ENCODE peak calls at places on chromosome 4, in six cellular contexts. G is K562, L is WTC11, H is HCT116, J is GM12878, I is H1. A is an unnamed sample.

GRCh38 chr4:56410247-56410646 is 23.0 kb upstream of the AASDH start:
- DNase-seq in I (peak), J (no peak), L (no peak), G (no peak), H (peak), A (peak)

GRCh38 chr4:150237110-150237852 is 159.0 kb downstream of the DCLK2 start:
- DNase-seq in I (no peak), H (peak), L (no peak), G (no peak), J (no peak), A (no peak)

GRCh38 chr4:105902550-105903262 is 7.4 kb downstream of the NPNT start:
- DNase-seq in I (no peak), H (no peak), G (no peak), L (no peak), J (no peak), A (no peak)

GRCh38 chr4:15488658-15489470 is 19.2 kb downstream of the CC2D2A start:
- DNase-seq in G (no peak), I (no peak), L (no peak), H (no peak), J (no peak), A (no peak)

GRCh38 chr4:123816462-123816861 is 419.9 kb downstream of the SPRY1 start:
- DNase-seq in J (no peak), H (no peak), L (no peak), G (no peak), I (no peak), A (no peak)

GRCh38 chr4:109701566-109702399 is 1.5 kb downstream of the CASP6 start:
- DNase-seq in L (peak), H (no peak), I (peak), J (no peak), G (peak), A (peak)

GRCh38 chr4:57374866-57375595 is 264.8 kb upstream of the IGFBP7 start:
- DNase-seq in G (no peak), I (no peak), L (no peak), H (no peak), J (no peak), A (no peak)

GRCh38 chr4:3788366-3788660 is 22.1 kb downstream of the ADRA2C start:
- DNase-seq in G (no peak), J (no peak), I (no peak), H (no peak), L (no peak), A (no peak)

GRCh38 chr4:79498282-79498681 is 90.3 kb upstream of the GK2 start:
- DNase-seq in J (no peak), I (no peak), H (no peak), L (no peak), G (no peak), A (peak)
- TF ChIP-seq ATF3 in J (no peak), I (no peak), H (no peak), L (no peak), G (no peak), A (no peak)

GRCh38 chr4:108168672-108169562 is at the start of gene LEF1:
- DNase-seq in H (no peak), L (peak), J (no peak), G (peak), I (peak), A (no peak)
- TF ChIP-seq ATF3 in H (no peak), L (no peak), J (no peak), G (no peak), I (no peak), A (no peak)

DNA sequence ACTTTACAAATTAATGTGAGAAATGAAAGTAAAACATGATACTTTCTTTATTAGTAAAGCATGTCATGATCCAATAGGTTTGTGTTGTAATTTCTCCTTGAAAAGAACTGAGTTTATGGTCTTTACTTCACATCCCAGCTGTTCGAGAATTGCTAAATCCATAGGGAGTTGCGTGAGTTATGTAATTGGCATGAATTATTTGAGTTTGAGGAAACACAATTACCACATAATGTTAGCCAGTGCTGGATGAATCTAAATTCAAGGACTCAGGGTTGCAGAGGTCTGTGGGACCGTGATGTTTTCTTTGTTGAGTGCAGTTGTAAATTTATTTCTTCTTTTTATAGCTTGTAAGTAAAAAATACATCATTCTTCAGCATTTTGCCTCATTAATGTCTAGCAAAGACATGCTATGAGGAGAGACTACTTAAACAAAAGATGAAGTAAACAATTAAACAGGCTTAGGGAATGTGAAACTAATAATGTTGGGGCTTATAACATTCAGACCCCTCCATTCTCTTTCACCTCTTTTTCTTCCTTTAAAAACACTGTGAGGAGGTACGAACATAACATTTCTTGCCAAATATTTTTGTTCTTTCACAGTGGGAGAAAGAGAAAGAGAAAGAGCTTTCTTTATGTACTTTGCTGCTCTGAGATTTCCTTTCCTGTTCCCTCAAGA is 159.7 kb upstream of the ANK2 start:
- DNase-seq in J (peak), G (no peak), L (no peak), H (no peak), I (no peak), A (no peak)
- TF ChIP-seq ATF3 in J (no peak), G (no peak), L (no peak), H (no peak), I (no peak), A (no peak)

DNA sequence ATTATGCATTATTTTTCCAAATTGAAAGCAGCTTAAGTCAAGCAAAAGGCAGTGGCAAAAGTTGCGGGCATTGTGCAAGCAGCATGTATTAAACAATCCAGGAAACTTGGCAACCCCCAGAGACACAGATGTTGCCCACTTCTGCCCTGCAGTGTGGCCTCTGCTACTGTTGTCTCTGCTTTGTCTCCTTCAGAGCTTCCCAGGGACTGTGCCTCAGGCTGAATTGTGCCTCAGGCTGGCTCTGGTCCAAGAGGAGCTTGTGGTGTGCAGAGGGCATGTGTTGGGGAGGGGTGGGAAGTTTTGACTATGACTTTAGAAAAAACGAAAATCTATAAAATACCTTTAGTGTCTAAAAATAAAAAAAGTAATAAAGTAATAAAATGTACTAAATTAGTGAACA is 201.4 kb downstream of the CCSER1 start:
- DNase-seq in I (no peak), J (no peak), H (peak), L (no peak), G (no peak), A (no peak)
- TF ChIP-seq ATF3 in I (no peak), J (no peak), H (no peak), L (no peak), G (no peak), A (no peak)

GRCh38 chr4:68390205-68390604 is 40.3 kb upstream of the YTHDC1 start:
- DNase-seq in J (no peak), I (no peak), L (no peak), H (no peak), G (no peak), A (no peak)

GRCh38 chr4:68383115-68383514 is 33.2 kb upstream of the YTHDC1 start:
- DNase-seq in H (no peak), J (no peak), L (no peak), I (no peak), G (no peak), A (peak)

GRCh38 chr4:68388347-68388746 is 38.5 kb upstream of the YTHDC1 start:
- DNase-seq in L (no peak), J (no peak), I (no peak), G (no peak), H (no peak), A (no peak)

GRCh38 chr4:68385267-68385666 is 35.4 kb upstream of the YTHDC1 start:
- DNase-seq in I (no peak), H (no peak), J (no peak), L (no peak), G (no peak), A (no peak)
- TF ChIP-seq ATF3 in I (no peak), H (no peak), J (no peak), L (no peak), G (no peak), A (no peak)

DNA sequence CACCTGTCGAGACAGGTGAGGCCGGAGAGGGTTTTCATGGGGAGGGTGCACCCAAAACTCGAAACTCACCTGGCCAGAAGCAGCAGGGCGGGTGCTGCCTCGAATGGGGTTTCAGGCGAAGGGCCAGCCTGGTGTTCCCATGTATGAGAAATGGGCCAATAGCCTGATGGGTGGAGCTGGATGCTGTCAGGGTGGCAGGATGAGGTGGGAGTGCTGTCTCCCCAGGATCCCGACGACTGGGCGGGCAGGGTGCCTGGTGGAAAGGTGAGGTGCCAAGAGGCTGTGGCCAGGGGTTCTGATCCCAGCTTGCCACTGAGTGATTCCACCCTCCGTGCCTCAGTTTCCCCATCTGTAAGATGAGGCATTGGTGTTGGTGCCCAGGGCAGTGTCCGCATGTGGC is 16.8 kb upstream of the SH3TC1 start:
- DNase-seq in H (no peak), L (no peak), J (no peak), I (no peak), G (no peak), A (no peak)
- TF ChIP-seq ATF3 in H (no peak), L (no peak), J (no peak), I (no peak), G (no peak), A (no peak)

DNA sequence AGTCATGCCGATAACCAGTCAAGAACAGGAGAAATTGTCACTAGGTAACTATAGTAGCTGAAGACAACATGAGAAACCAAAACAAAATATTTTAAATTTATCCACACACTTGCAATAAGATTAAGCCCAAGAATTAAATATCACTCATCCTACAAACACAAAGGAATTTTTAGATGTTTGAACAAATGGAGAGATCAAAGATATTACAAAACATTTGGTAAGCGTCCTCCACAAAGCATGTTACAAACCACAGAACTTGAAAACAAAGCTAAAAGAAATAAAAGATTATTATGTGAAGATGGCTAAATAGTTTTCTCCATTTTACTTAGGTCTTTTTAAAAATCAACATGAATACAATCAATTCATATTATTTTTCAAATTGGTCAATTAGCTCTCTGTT is 631.9 kb upstream of the INTU start:
- DNase-seq in H (no peak), I (no peak), L (no peak), G (no peak), J (no peak), A (no peak)
- TF ChIP-seq ATF3 in H (no peak), I (no peak), L (no peak), G (no peak), J (no peak), A (no peak)

GRCh38 chr4:610411-611261 is 14.7 kb upstream of the PDE6B start:
- DNase-seq in G (no peak), J (no peak), I (no peak), H (no peak), L (no peak), A (no peak)
- TF ChIP-seq ATF3 in G (no peak), J (no peak), I (no peak), H (no peak), L (no peak), A (no peak)

GRCh38 chr4:186644737-186645261 is 78.9 kb downstream of the FAT1 start:
- DNase-seq in H (no peak), I (no peak), J (no peak), L (no peak), G (no peak), A (peak)
- TF ChIP-seq ATF3 in H (no peak), I (no peak), J (no peak), L (no peak), G (no peak), A (no peak)

A was measured in HepG2.